ENCODE peak calls at places on chromosomes 5 and 9, in nine cellular contexts. One of them, this sample, is unnamed.

GRCh38 chr5:134539732-134540131 is 14.3 kb downstream of the JADE2 start:
- DNase-seq in spleen: no peak
- DNase-seq in colonic mucosa: no peak
- DNase-seq in CD4-positive, alpha-beta memory T cell: no peak
- DNase-seq in mesendoderm: peak; percentile 99
- DNase-seq in CD8-positive, alpha-beta T cell: no peak
- DNase-seq in effector memory CD4-positive, alpha-beta T cell: no peak
- DNase-seq in psoas muscle: no peak
- DNase-seq in HCT116: no peak
- DNase-seq in this sample: no peak

GRCh38 chr5:175015028-175015427 is 290.6 kb downstream of the MSX2 start:
- DNase-seq in spleen: no peak
- DNase-seq in colonic mucosa: no peak
- DNase-seq in CD4-positive, alpha-beta memory T cell: no peak
- DNase-seq in mesendoderm: no peak
- DNase-seq in CD8-positive, alpha-beta T cell: no peak
- DNase-seq in effector memory CD4-positive, alpha-beta T cell: no peak
- DNase-seq in psoas muscle: no peak
- DNase-seq in HCT116: no peak
- DNase-seq in this sample: no peak

GRCh38 chr9:89005323-89005722 is 14.1 kb downstream of the S1PR3 start:
- DNase-seq in spleen: no peak
- DNase-seq in colonic mucosa: no peak
- DNase-seq in CD4-positive, alpha-beta memory T cell: no peak
- DNase-seq in mesendoderm: no peak
- DNase-seq in CD8-positive, alpha-beta T cell: no peak
- DNase-seq in effector memory CD4-positive, alpha-beta T cell: no peak
- DNase-seq in psoas muscle: no peak
- DNase-seq in HCT116: no peak
- DNase-seq in this sample: no peak

GRCh38 chr5:179225387-179225786 is 119.9 kb downstream of the ADAMTS2 start:
- DNase-seq in spleen: peak; percentile 41
- DNase-seq in colonic mucosa: no peak
- DNase-seq in CD4-positive, alpha-beta memory T cell: no peak
- DNase-seq in mesendoderm: no peak
- DNase-seq in CD8-positive, alpha-beta T cell: no peak
- DNase-seq in effector memory CD4-positive, alpha-beta T cell: no peak
- DNase-seq in psoas muscle: no peak
- DNase-seq in HCT116: no peak
- DNase-seq in this sample: no peak

GRCh38 chr5:136891601-136892000 is 526.3 kb upstream of the TRPC7 start:
- DNase-seq in spleen: no peak
- DNase-seq in colonic mucosa: no peak
- DNase-seq in CD4-positive, alpha-beta memory T cell: no peak
- DNase-seq in mesendoderm: peak; percentile 18
- DNase-seq in CD8-positive, alpha-beta T cell: no peak
- DNase-seq in effector memory CD4-positive, alpha-beta T cell: no peak
- DNase-seq in psoas muscle: no peak
- DNase-seq in HCT116: no peak
- DNase-seq in this sample: no peak

GRCh38 chr9:1978941-1979340 is 36.2 kb upstream of the SMARCA2 start:
- DNase-seq in spleen: no peak
- DNase-seq in colonic mucosa: peak; percentile 18
- DNase-seq in CD4-positive, alpha-beta memory T cell: no peak
- DNase-seq in mesendoderm: no peak
- DNase-seq in CD8-positive, alpha-beta T cell: no peak
- DNase-seq in effector memory CD4-positive, alpha-beta T cell: no peak
- DNase-seq in psoas muscle: peak; percentile 9
- DNase-seq in HCT116: no peak
- DNase-seq in this sample: no peak

GRCh38 chr9:107480386-107480789 is 9.2 kb downstream of the KLF4 start:
- DNase-seq in spleen: no peak
- DNase-seq in colonic mucosa: peak; percentile 35
- DNase-seq in CD4-positive, alpha-beta memory T cell: no peak
- DNase-seq in mesendoderm: no peak
- DNase-seq in CD8-positive, alpha-beta T cell: no peak
- DNase-seq in effector memory CD4-positive, alpha-beta T cell: no peak
- DNase-seq in psoas muscle: peak; percentile 59
- DNase-seq in HCT116: no peak
- DNase-seq in this sample: peak; percentile 30

GRCh38 chr5:57896596-57896995 is 414.0 kb upstream of the ACTBL2 start:
- DNase-seq in spleen: no peak
- DNase-seq in colonic mucosa: no peak
- DNase-seq in CD4-positive, alpha-beta memory T cell: no peak
- DNase-seq in mesendoderm: no peak
- DNase-seq in CD8-positive, alpha-beta T cell: no peak
- DNase-seq in effector memory CD4-positive, alpha-beta T cell: no peak
- DNase-seq in psoas muscle: no peak
- DNase-seq in HCT116: no peak
- DNase-seq in this sample: no peak

GRCh38 chr9:112793213-112793810 is 42.8 kb downstream of the SNX30 start:
- DNase-seq in spleen: peak; percentile 92
- DNase-seq in colonic mucosa: peak; percentile 81
- DNase-seq in CD4-positive, alpha-beta memory T cell: peak; percentile 70
- DNase-seq in mesendoderm: peak; percentile 84
- DNase-seq in CD8-positive, alpha-beta T cell: peak; percentile 85
- DNase-seq in effector memory CD4-positive, alpha-beta T cell: peak; percentile 50
- DNase-seq in psoas muscle: peak; percentile 66
- DNase-seq in HCT116: peak; percentile 51
- DNase-seq in this sample: peak; percentile 54

GRCh38 chr5:139637438-139638089 is 10.6 kb upstream of the CXXC5 start:
- DNase-seq in spleen: peak; percentile 93
- DNase-seq in colonic mucosa: peak; percentile 84
- DNase-seq in CD4-positive, alpha-beta memory T cell: peak; percentile 40
- DNase-seq in mesendoderm: peak; percentile 89
- DNase-seq in CD8-positive, alpha-beta T cell: peak; percentile 53
- DNase-seq in effector memory CD4-positive, alpha-beta T cell: peak; percentile 52
- DNase-seq in psoas muscle: peak; percentile 89
- DNase-seq in HCT116: no peak
- DNase-seq in this sample: peak; percentile 89

GRCh38 chr5:99795026-99795425 is 740.1 kb upstream of the FAM174A start:
- DNase-seq in spleen: no peak
- DNase-seq in colonic mucosa: no peak
- DNase-seq in CD4-positive, alpha-beta memory T cell: no peak
- DNase-seq in mesendoderm: no peak
- DNase-seq in CD8-positive, alpha-beta T cell: no peak
- DNase-seq in effector memory CD4-positive, alpha-beta T cell: no peak
- DNase-seq in psoas muscle: no peak
- DNase-seq in HCT116: no peak
- DNase-seq in this sample: no peak

GRCh38 chr5:126970517-126971017 is 59.8 kb downstream of the MARCHF3 start:
- DNase-seq in spleen: no peak
- DNase-seq in colonic mucosa: no peak
- DNase-seq in CD4-positive, alpha-beta memory T cell: no peak
- DNase-seq in mesendoderm: no peak
- DNase-seq in CD8-positive, alpha-beta T cell: no peak
- DNase-seq in effector memory CD4-positive, alpha-beta T cell: no peak
- DNase-seq in psoas muscle: no peak
- DNase-seq in HCT116: no peak
- DNase-seq in this sample: no peak

GRCh38 chr9:3386753-3387152 is 139.0 kb downstream of the RFX3 start:
- DNase-seq in spleen: no peak
- DNase-seq in colonic mucosa: no peak
- DNase-seq in CD4-positive, alpha-beta memory T cell: no peak
- DNase-seq in mesendoderm: no peak
- DNase-seq in CD8-positive, alpha-beta T cell: no peak
- DNase-seq in effector memory CD4-positive, alpha-beta T cell: no peak
- DNase-seq in psoas muscle: no peak
- DNase-seq in HCT116: no peak
- DNase-seq in this sample: no peak

GRCh38 chr5:64859881-64860280 is 91.2 kb downstream of the CWC27 start:
- DNase-seq in spleen: no peak
- DNase-seq in colonic mucosa: no peak
- DNase-seq in CD4-positive, alpha-beta memory T cell: no peak
- DNase-seq in mesendoderm: no peak
- DNase-seq in CD8-positive, alpha-beta T cell: no peak
- DNase-seq in effector memory CD4-positive, alpha-beta T cell: no peak
- DNase-seq in psoas muscle: no peak
- DNase-seq in HCT116: no peak
- DNase-seq in this sample: no peak

GRCh38 chr9:99023229-99023628 is 79.5 kb downstream of the COL15A1 start:
- DNase-seq in spleen: no peak
- DNase-seq in colonic mucosa: no peak
- DNase-seq in CD4-positive, alpha-beta memory T cell: no peak
- DNase-seq in mesendoderm: no peak
- DNase-seq in CD8-positive, alpha-beta T cell: no peak
- DNase-seq in effector memory CD4-positive, alpha-beta T cell: no peak
- DNase-seq in psoas muscle: no peak
- DNase-seq in HCT116: no peak
- DNase-seq in this sample: no peak

GRCh38 chr5:150278916-150279315 is 10.7 kb downstream of the CAMK2A start:
- DNase-seq in spleen: no peak
- DNase-seq in colonic mucosa: no peak
- DNase-seq in CD4-positive, alpha-beta memory T cell: no peak
- DNase-seq in mesendoderm: no peak
- DNase-seq in CD8-positive, alpha-beta T cell: no peak
- DNase-seq in effector memory CD4-positive, alpha-beta T cell: no peak
- DNase-seq in psoas muscle: no peak
- DNase-seq in HCT116: no peak
- DNase-seq in this sample: no peak

DNA sequence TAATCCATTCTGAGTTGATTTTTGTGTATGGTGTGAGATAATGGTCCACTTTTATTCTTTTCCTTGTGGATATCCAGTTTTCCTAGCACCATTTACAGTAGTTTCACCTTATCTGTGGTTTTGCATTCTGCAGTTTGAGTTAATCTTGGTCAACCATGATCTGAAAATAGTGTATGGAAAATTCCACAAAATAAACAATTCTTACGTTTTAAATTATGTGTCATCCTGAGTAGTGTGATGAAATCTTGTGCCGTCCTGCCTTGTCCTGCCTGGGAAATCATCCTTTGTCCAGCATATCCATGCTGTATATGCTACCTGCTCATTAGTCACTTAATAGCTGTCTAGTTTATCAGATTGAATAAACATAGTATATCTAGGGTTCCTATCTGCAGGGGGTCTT is 42.1 kb downstream of the CDC42SE2 start:
- DNase-seq in spleen: no peak
- DNase-seq in colonic mucosa: no peak
- DNase-seq in CD4-positive, alpha-beta memory T cell: no peak
- DNase-seq in mesendoderm: no peak
- DNase-seq in CD8-positive, alpha-beta T cell: no peak
- DNase-seq in effector memory CD4-positive, alpha-beta T cell: no peak
- DNase-seq in psoas muscle: no peak
- DNase-seq in HCT116: no peak
- DNase-seq in this sample: no peak
- H3K4me3 ChIP-seq in spleen: no peak overlapping the region
- H3K4me3 ChIP-seq in colonic mucosa: no peak overlapping the region
- H3K4me3 ChIP-seq in CD4-positive, alpha-beta memory T cell: no peak overlapping the region
- H3K4me3 ChIP-seq in mesendoderm: no peak overlapping the region
- H3K4me3 ChIP-seq in CD8-positive, alpha-beta T cell: no peak overlapping the region
- H3K4me3 ChIP-seq in effector memory CD4-positive, alpha-beta T cell: no peak overlapping the region
- H3K4me3 ChIP-seq in psoas muscle: no peak overlapping the region
- H3K4me3 ChIP-seq in HCT116: no peak overlapping the region
- H3K4me3 ChIP-seq in this sample: no peak overlapping the region

GRCh38 chr5:172858990-172859811 is 25.1 kb downstream of the ERGIC1 start:
- DNase-seq in spleen: no peak
- DNase-seq in colonic mucosa: peak; percentile 75
- DNase-seq in CD4-positive, alpha-beta memory T cell: no peak
- DNase-seq in mesendoderm: no peak
- DNase-seq in CD8-positive, alpha-beta T cell: no peak
- DNase-seq in effector memory CD4-positive, alpha-beta T cell: no peak
- DNase-seq in psoas muscle: peak; percentile 85
- DNase-seq in HCT116: no peak
- DNase-seq in this sample: peak; percentile 87
- H3K4me1 ChIP-seq in spleen: peaks cover 96% of the 10 kb centered on the region
- H3K4me1 ChIP-seq in colonic mucosa: peaks cover 37% of the 10 kb centered on the region
- H3K4me1 ChIP-seq in CD4-positive, alpha-beta memory T cell: peaks cover 23% of the 10 kb centered on the region
- H3K4me1 ChIP-seq in mesendoderm: no peaks in the 10 kb centered on the region
- H3K4me1 ChIP-seq in CD8-positive, alpha-beta T cell: peaks cover 15% of the 10 kb centered on the region
- H3K4me1 ChIP-seq in effector memory CD4-positive, alpha-beta T cell: peaks cover 9% of the 10 kb centered on the region
- H3K4me1 ChIP-seq in psoas muscle: peaks cover 80% of the 10 kb centered on the region
- H3K4me1 ChIP-seq in HCT116: peaks cover 6% of the 10 kb centered on the region
- H3K4me1 ChIP-seq in this sample: peaks cover 89% of the 10 kb centered on the region

GRCh38 chr9:109781086-109781485 is 1.1 kb downstream of the PALM2AKAP2 start:
- DNase-seq in spleen: no peak
- DNase-seq in colonic mucosa: no peak
- DNase-seq in CD4-positive, alpha-beta memory T cell: no peak
- DNase-seq in mesendoderm: no peak
- DNase-seq in CD8-positive, alpha-beta T cell: no peak
- DNase-seq in effector memory CD4-positive, alpha-beta T cell: no peak
- DNase-seq in psoas muscle: no peak
- DNase-seq in HCT116: no peak
- DNase-seq in this sample: no peak
- H3K4me3 ChIP-seq in spleen: no peak overlapping the region
- H3K4me3 ChIP-seq in colonic mucosa: no peak overlapping the region
- H3K4me3 ChIP-seq in CD4-positive, alpha-beta memory T cell: no peak overlapping the region
- H3K4me3 ChIP-seq in mesendoderm: no peak overlapping the region
- H3K4me3 ChIP-seq in CD8-positive, alpha-beta T cell: no peak overlapping the region
- H3K4me3 ChIP-seq in effector memory CD4-positive, alpha-beta T cell: no peak overlapping the region
- H3K4me3 ChIP-seq in psoas muscle: peak overlapping the region; percentile 70
- H3K4me3 ChIP-seq in HCT116: no peak overlapping the region
- H3K4me3 ChIP-seq in this sample: peak overlapping the region; percentile 83

GRCh38 chr9:84710701-84711397 is 41.3 kb downstream of the NTRK2 start:
- DNase-seq in spleen: no peak
- DNase-seq in colonic mucosa: no peak
- DNase-seq in CD4-positive, alpha-beta memory T cell: no peak
- DNase-seq in mesendoderm: no peak
- DNase-seq in CD8-positive, alpha-beta T cell: no peak
- DNase-seq in effector memory CD4-positive, alpha-beta T cell: no peak
- DNase-seq in psoas muscle: no peak
- DNase-seq in HCT116: no peak
- DNase-seq in this sample: peak; percentile 25

GRCh38 chr9:84711398-84711777 is 41.9 kb downstream of the NTRK2 start:
- DNase-seq in spleen: no peak
- DNase-seq in colonic mucosa: no peak
- DNase-seq in CD4-positive, alpha-beta memory T cell: no peak
- DNase-seq in mesendoderm: no peak
- DNase-seq in CD8-positive, alpha-beta T cell: no peak
- DNase-seq in effector memory CD4-positive, alpha-beta T cell: no peak
- DNase-seq in psoas muscle: no peak
- DNase-seq in HCT116: no peak
- DNase-seq in this sample: no peak

GRCh38 chr9:84708400-84708799 is 38.9 kb downstream of the NTRK2 start:
- DNase-seq in spleen: no peak
- DNase-seq in colonic mucosa: no peak
- DNase-seq in CD4-positive, alpha-beta memory T cell: no peak
- DNase-seq in mesendoderm: no peak
- DNase-seq in CD8-positive, alpha-beta T cell: no peak
- DNase-seq in effector memory CD4-positive, alpha-beta T cell: no peak
- DNase-seq in psoas muscle: no peak
- DNase-seq in HCT116: no peak
- DNase-seq in this sample: no peak

GRCh38 chr9:84716217-84716616 is 46.7 kb downstream of the NTRK2 start:
- DNase-seq in spleen: no peak
- DNase-seq in colonic mucosa: no peak
- DNase-seq in CD4-positive, alpha-beta memory T cell: no peak
- DNase-seq in mesendoderm: no peak
- DNase-seq in CD8-positive, alpha-beta T cell: no peak
- DNase-seq in effector memory CD4-positive, alpha-beta T cell: no peak
- DNase-seq in psoas muscle: no peak
- DNase-seq in HCT116: no peak
- DNase-seq in this sample: no peak

DNA sequence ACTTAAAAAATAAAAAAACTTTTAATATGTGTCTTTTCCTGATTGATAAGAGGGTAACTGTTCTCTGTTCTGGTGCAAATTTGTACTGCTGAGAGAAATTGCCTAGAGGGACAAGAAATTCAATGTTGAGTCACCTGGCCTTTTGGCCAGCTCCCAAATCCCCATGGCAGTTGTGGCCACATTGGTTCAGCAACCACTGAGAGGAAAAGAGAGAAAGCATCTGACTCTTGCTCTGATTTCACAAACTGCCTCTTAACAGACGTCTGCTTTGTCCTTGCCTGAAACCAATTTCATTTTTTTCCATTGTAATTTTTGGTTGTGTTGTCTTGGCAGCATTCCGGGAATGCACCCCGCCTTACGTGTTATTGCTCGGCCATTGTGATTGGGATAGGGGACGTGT is 42.4 kb downstream of the NTRK2 start:
- DNase-seq in spleen: no peak
- DNase-seq in colonic mucosa: no peak
- DNase-seq in CD4-positive, alpha-beta memory T cell: no peak
- DNase-seq in mesendoderm: no peak
- DNase-seq in CD8-positive, alpha-beta T cell: no peak
- DNase-seq in effector memory CD4-positive, alpha-beta T cell: no peak
- DNase-seq in psoas muscle: peak; percentile 42
- DNase-seq in HCT116: no peak
- DNase-seq in this sample: no peak
- H3K4me1 ChIP-seq in spleen: peaks cover 4% of the 10 kb centered on the region
- H3K4me1 ChIP-seq in colonic mucosa: no peaks in the 10 kb centered on the region
- H3K4me1 ChIP-seq in CD4-positive, alpha-beta memory T cell: peaks cover 13% of the 10 kb centered on the region
- H3K4me1 ChIP-seq in mesendoderm: no peaks in the 10 kb centered on the region
- H3K4me1 ChIP-seq in CD8-positive, alpha-beta T cell: no peaks in the 10 kb centered on the region
- H3K4me1 ChIP-seq in effector memory CD4-positive, alpha-beta T cell: no peaks in the 10 kb centered on the region
- H3K4me1 ChIP-seq in psoas muscle: no peaks in the 10 kb centered on the region
- H3K4me1 ChIP-seq in HCT116: no peaks in the 10 kb centered on the region
- H3K4me1 ChIP-seq in this sample: peaks cover 17% of the 10 kb centered on the region

This sample was measured in left ventricle myocardium inferior.